ENCODE peak calls at places on chromosome 14, in seven cellular contexts. One of them, this sample, is unnamed.

GRCh38 chr14:76376001-76376404 is at the start of gene ESRRB:
- DNase-seq in SK-N-SH: peak; percentile 54
- DNase-seq in GM12891: no peak
- DNase-seq in K562: no peak
- DNase-seq in GM12878: no peak
- DNase-seq in HepG2: no peak
- DNase-seq in H1: peak; percentile 27
- DNase-seq in this sample: no peak

GRCh38 chr14:94770251-94770749 is 387 bp upstream of the GSC start:
- DNase-seq in SK-N-SH: no peak
- DNase-seq in GM12891: no peak
- DNase-seq in K562: no peak
- DNase-seq in GM12878: no peak
- DNase-seq in HepG2: no peak
- DNase-seq in H1: no peak
- DNase-seq in this sample: no peak

GRCh38 chr14:98742001-98742400 is 530.0 kb downstream of the BCL11B start:
- DNase-seq in SK-N-SH: no peak
- DNase-seq in GM12891: no peak
- DNase-seq in K562: no peak
- DNase-seq in GM12878: no peak
- DNase-seq in HepG2: no peak
- DNase-seq in H1: no peak
- DNase-seq in this sample: no peak

GRCh38 chr14:60163741-60164140 is 1.5 kb downstream of the DHRS7 start:
- DNase-seq in SK-N-SH: no peak
- DNase-seq in GM12891: no peak
- DNase-seq in K562: no peak
- DNase-seq in GM12878: no peak
- DNase-seq in HepG2: no peak
- DNase-seq in H1: no peak
- DNase-seq in this sample: no peak

GRCh38 chr14:73238941-73239340 is 1.6 kb downstream of the PAPLN start:
- DNase-seq in SK-N-SH: peak; percentile 25
- DNase-seq in GM12891: no peak
- DNase-seq in K562: no peak
- DNase-seq in GM12878: no peak
- DNase-seq in HepG2: no peak
- DNase-seq in H1: no peak
- DNase-seq in this sample: no peak

GRCh38 chr14:91142214-91142668 is 28.4 kb downstream of the DGLUCY start:
- DNase-seq in SK-N-SH: no peak
- DNase-seq in GM12891: peak; percentile 55
- DNase-seq in K562: no peak
- DNase-seq in GM12878: peak; percentile 80
- DNase-seq in HepG2: no peak
- DNase-seq in H1: no peak
- DNase-seq in this sample: peak; percentile 58

GRCh38 chr14:56057071-56057865 is 60.9 kb upstream of the PELI2 start:
- DNase-seq in SK-N-SH: no peak
- DNase-seq in GM12891: no peak
- DNase-seq in K562: no peak
- DNase-seq in GM12878: no peak
- DNase-seq in HepG2: no peak
- DNase-seq in H1: no peak
- DNase-seq in this sample: no peak

GRCh38 chr14:64983439-64984310 is 3.0 kb upstream of the FNTB start:
- DNase-seq in SK-N-SH: peak; percentile 65
- DNase-seq in GM12891: no peak
- DNase-seq in K562: no peak
- DNase-seq in GM12878: no peak
- DNase-seq in HepG2: peak; percentile 45
- DNase-seq in H1: no peak
- DNase-seq in this sample: no peak

GRCh38 chr14:59343585-59343984 is 121.6 kb downstream of the GPR135 start:
- DNase-seq in SK-N-SH: no peak
- DNase-seq in GM12891: no peak
- DNase-seq in K562: no peak
- DNase-seq in GM12878: no peak
- DNase-seq in HepG2: no peak
- DNase-seq in H1: no peak
- DNase-seq in this sample: no peak

GRCh38 chr14:26137161-26137560 is 460.7 kb downstream of the NOVA1 start:
- DNase-seq in SK-N-SH: no peak
- DNase-seq in GM12891: no peak
- DNase-seq in K562: no peak
- DNase-seq in GM12878: no peak
- DNase-seq in HepG2: no peak
- DNase-seq in H1: no peak
- DNase-seq in this sample: no peak

GRCh38 chr14:98231210-98231609 is 1040.8 kb downstream of the BCL11B start:
- DNase-seq in SK-N-SH: no peak
- DNase-seq in GM12891: no peak
- DNase-seq in K562: no peak
- DNase-seq in GM12878: no peak
- DNase-seq in HepG2: no peak
- DNase-seq in H1: no peak
- DNase-seq in this sample: no peak

GRCh38 chr14:26104686-26105085 is 493.1 kb downstream of the NOVA1 start:
- DNase-seq in SK-N-SH: no peak
- DNase-seq in GM12891: no peak
- DNase-seq in K562: no peak
- DNase-seq in GM12878: no peak
- DNase-seq in HepG2: no peak
- DNase-seq in H1: no peak
- DNase-seq in this sample: no peak

GRCh38 chr14:94571950-94572349 is 9.3 kb upstream of the SERPINA5 start:
- DNase-seq in SK-N-SH: no peak
- DNase-seq in GM12891: no peak
- DNase-seq in K562: no peak
- DNase-seq in GM12878: no peak
- DNase-seq in HepG2: peak; percentile 37
- DNase-seq in H1: no peak
- DNase-seq in this sample: no peak

GRCh38 chr14:63383776-63384367 is 65.1 kb upstream of the GPHB5 start:
- DNase-seq in SK-N-SH: no peak
- DNase-seq in GM12891: peak; percentile 8
- DNase-seq in K562: no peak
- DNase-seq in GM12878: peak; percentile 17
- DNase-seq in HepG2: no peak
- DNase-seq in H1: no peak
- DNase-seq in this sample: peak; percentile 13

GRCh38 chr14:92651106-92651792 is 97.2 kb downstream of the LGMN start:
- DNase-seq in SK-N-SH: no peak
- DNase-seq in GM12891: peak; percentile 75
- DNase-seq in K562: no peak
- DNase-seq in GM12878: peak; percentile 76
- DNase-seq in HepG2: no peak
- DNase-seq in H1: no peak
- DNase-seq in this sample: peak; percentile 75

GRCh38 chr14:86532219-86532618 is 1002.3 kb downstream of the FLRT2 start:
- DNase-seq in SK-N-SH: no peak
- DNase-seq in GM12891: no peak
- DNase-seq in K562: no peak
- DNase-seq in GM12878: no peak
- DNase-seq in HepG2: no peak
- DNase-seq in H1: no peak
- DNase-seq in this sample: no peak

DNA sequence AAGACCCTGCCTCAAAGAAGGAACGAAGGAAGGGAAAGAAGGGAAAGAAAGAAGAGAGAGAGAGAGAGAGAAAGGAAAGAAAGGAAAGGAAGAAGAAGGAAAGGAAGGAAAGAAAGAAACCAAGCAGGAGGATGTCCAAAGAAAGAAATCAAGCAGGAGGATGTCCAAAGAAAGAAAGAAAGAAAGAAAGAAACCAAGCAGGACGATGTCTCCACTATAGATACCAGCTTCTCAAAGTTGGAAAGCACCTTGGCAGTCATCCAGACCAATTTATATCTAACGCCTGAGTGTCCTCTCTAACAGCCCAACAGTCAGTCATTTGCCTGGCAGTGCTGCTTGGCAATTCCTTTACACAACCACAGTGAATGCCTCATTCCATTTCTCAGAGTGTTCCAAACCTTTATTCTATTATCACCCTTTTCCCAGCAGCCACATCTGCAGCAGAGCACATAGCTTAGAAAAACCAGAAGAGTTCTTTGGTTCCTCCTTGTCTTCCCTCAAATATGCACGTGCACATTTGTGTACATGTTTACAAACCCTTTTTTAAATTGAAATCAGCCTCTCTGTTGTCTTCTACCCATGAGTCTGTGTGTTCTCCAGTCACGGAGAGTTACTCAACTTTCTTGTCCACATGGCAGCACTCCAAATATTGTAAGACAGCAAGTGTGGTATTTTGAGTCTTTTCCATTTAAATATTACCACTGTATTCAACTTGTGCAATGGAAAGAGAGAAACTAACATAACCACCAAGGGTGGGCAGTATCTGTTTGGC is 138.4 kb downstream of the STXBP6 start:
- DNase-seq in SK-N-SH: no peak
- DNase-seq in GM12891: no peak
- DNase-seq in K562: no peak
- DNase-seq in GM12878: peak; percentile 27
- DNase-seq in HepG2: no peak
- DNase-seq in H1: no peak
- DNase-seq in this sample: no peak
- TF ChIP-seq TAF1 in SK-N-SH: no peak
- TF ChIP-seq TAF1 in GM12891: no peak
- TF ChIP-seq TAF1 in K562: no peak
- TF ChIP-seq TAF1 in GM12878: no peak
- TF ChIP-seq TAF1 in HepG2: no peak
- TF ChIP-seq TAF1 in H1: no peak
- TF ChIP-seq TAF1 in this sample: no peak

GRCh38 chr14:104977681-104978647 is at the start of gene AHNAK2:
- DNase-seq in SK-N-SH: peak; percentile 95
- DNase-seq in GM12891: peak; percentile 60
- DNase-seq in K562: peak; percentile 88
- DNase-seq in GM12878: no peak
- DNase-seq in HepG2: peak; percentile 69
- DNase-seq in H1: peak; percentile 59
- DNase-seq in this sample: no peak
- TF ChIP-seq POLR2AphosphoS5 in SK-N-SH: peak; percentile 42
- TF ChIP-seq POLR2AphosphoS5 in GM12891: no peak
- TF ChIP-seq POLR2AphosphoS5 in K562: no peak
- TF ChIP-seq POLR2AphosphoS5 in GM12878: no peak
- TF ChIP-seq POLR2AphosphoS5 in HepG2: no peak
- TF ChIP-seq POLR2AphosphoS5 in H1: no peak
- TF ChIP-seq POLR2AphosphoS5 in this sample: no peak

GRCh38 chr14:33475623-33476022 is 475.3 kb downstream of the EGLN3 start:
- DNase-seq in SK-N-SH: peak; percentile 56
- DNase-seq in GM12891: no peak
- DNase-seq in K562: no peak
- DNase-seq in GM12878: no peak
- DNase-seq in HepG2: peak; percentile 58
- DNase-seq in H1: peak; percentile 73
- DNase-seq in this sample: no peak
- TF ChIP-seq TAF1 in SK-N-SH: no peak
- TF ChIP-seq TAF1 in GM12891: no peak
- TF ChIP-seq TAF1 in K562: no peak
- TF ChIP-seq TAF1 in GM12878: no peak
- TF ChIP-seq TAF1 in HepG2: no peak
- TF ChIP-seq TAF1 in H1: no peak
- TF ChIP-seq TAF1 in this sample: no peak

DNA sequence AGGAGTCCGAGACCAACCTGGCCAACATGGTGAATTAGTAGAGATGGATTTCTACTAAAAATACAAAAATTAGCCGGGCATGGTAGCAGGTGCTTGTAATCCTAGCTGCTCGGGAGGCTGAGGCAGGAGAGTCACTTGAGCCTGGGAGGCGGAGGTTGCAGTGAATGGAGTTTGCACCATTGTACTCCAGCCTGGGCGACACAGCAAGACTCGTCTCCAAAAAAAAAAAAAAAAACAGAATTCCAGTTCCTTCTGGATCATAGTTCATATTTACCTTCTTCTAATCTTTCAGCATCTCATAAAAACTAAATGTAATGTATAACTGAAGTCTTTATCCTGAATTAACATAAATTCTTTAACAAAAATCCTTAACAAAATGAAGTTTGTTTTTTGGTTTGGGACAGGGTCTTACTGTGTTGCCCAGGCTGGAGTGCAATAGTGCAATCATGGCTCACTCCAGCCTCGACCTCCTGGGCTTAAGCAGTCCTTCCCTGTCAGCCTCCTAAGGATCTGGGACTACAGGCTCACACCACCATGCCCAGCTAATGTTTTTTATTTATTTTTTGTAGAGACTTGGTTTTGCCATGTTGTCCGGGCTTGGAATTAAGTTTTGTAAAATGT is 37.6 kb downstream of the FAM177A1 start:
- DNase-seq in SK-N-SH: no peak
- DNase-seq in GM12891: no peak
- DNase-seq in K562: no peak
- DNase-seq in GM12878: no peak
- DNase-seq in HepG2: no peak
- DNase-seq in H1: no peak
- DNase-seq in this sample: no peak
- TF ChIP-seq POLR2AphosphoS5 in SK-N-SH: no peak
- TF ChIP-seq POLR2AphosphoS5 in GM12891: no peak
- TF ChIP-seq POLR2AphosphoS5 in K562: no peak
- TF ChIP-seq POLR2AphosphoS5 in GM12878: no peak
- TF ChIP-seq POLR2AphosphoS5 in HepG2: no peak
- TF ChIP-seq POLR2AphosphoS5 in H1: no peak
- TF ChIP-seq POLR2AphosphoS5 in this sample: no peak

GRCh38 chr14:68397371-68397779 is 395.5 kb downstream of the ZFP36L1 start:
- DNase-seq in SK-N-SH: no peak
- DNase-seq in GM12891: no peak
- DNase-seq in K562: no peak
- DNase-seq in GM12878: no peak
- DNase-seq in HepG2: peak; percentile 43
- DNase-seq in H1: no peak
- DNase-seq in this sample: no peak

GRCh38 chr14:68396411-68396930 is 396.4 kb downstream of the ZFP36L1 start:
- DNase-seq in SK-N-SH: no peak
- DNase-seq in GM12891: no peak
- DNase-seq in K562: no peak
- DNase-seq in GM12878: no peak
- DNase-seq in HepG2: no peak
- DNase-seq in H1: no peak
- DNase-seq in this sample: no peak

GRCh38 chr14:68399971-68400370 is 392.9 kb downstream of the ZFP36L1 start:
- DNase-seq in SK-N-SH: no peak
- DNase-seq in GM12891: no peak
- DNase-seq in K562: no peak
- DNase-seq in GM12878: no peak
- DNase-seq in HepG2: no peak
- DNase-seq in H1: no peak
- DNase-seq in this sample: no peak

GRCh38 chr14:68395585-68395984 is 397.3 kb downstream of the ZFP36L1 start:
- DNase-seq in SK-N-SH: no peak
- DNase-seq in GM12891: no peak
- DNase-seq in K562: no peak
- DNase-seq in GM12878: no peak
- DNase-seq in HepG2: no peak
- DNase-seq in H1: no peak
- DNase-seq in this sample: no peak

DNA sequence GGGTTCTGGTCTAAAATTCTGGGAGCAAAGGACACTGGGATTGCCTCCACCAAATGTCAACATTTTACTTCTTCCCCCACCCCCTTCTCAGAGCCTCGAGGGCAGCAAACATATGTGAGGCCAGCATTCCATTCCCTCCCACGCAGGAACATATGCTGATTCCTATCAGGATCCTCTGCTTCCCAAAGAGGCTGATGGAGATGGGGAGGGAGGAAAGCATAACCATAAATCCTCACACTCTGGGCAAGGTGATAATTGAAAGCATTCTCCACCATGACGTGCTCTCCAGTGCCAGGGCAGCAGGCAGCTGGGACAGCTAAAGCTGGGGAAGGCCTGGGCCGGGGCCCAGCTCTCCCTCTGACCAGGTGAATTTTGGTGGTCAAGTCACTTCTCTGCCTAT is 395.0 kb downstream of the ZFP36L1 start:
- DNase-seq in SK-N-SH: peak; percentile 73
- DNase-seq in GM12891: no peak
- DNase-seq in K562: no peak
- DNase-seq in GM12878: no peak
- DNase-seq in HepG2: no peak
- DNase-seq in H1: no peak
- DNase-seq in this sample: no peak
- TF ChIP-seq TAF1 in SK-N-SH: no peak
- TF ChIP-seq TAF1 in GM12891: no peak
- TF ChIP-seq TAF1 in K562: no peak
- TF ChIP-seq TAF1 in GM12878: no peak
- TF ChIP-seq TAF1 in HepG2: no peak
- TF ChIP-seq TAF1 in H1: no peak
- TF ChIP-seq TAF1 in this sample: no peak